ENCODE peak calls at places on chromosomes 7 and 10, in nine cellular contexts. One of them, this sample, is unnamed.
A peak's percentile ranks its signal among the peaks of the same experiment; 100 is the strongest.

GRCh38 chr7:7479275-7479674 is 56.4 kb downstream of the COL28A1 start:
- DNase-seq in mucosa of descending colon: no peak
- DNase-seq in lower leg skin: no peak
- DNase-seq in MCF 10A: no peak
- DNase-seq in heart right ventricle: no peak
- DNase-seq in HFFc6: no peak
- DNase-seq in GM20000: no peak
- DNase-seq in HepG2: no peak
- DNase-seq in CD8-positive, alpha-beta T cell: no peak
- DNase-seq in this sample: no peak

GRCh38 chr7:112546723-112547513 is 66.1 kb downstream of the LSMEM1 start:
- DNase-seq in mucosa of descending colon: no peak
- DNase-seq in lower leg skin: no peak
- DNase-seq in MCF 10A: peak; percentile 5
- DNase-seq in heart right ventricle: no peak
- DNase-seq in HFFc6: no peak
- DNase-seq in GM20000: no peak
- DNase-seq in HepG2: peak; percentile 30
- DNase-seq in CD8-positive, alpha-beta T cell: no peak
- DNase-seq in this sample: no peak

GRCh38 chr7:43849069-43849468 is 20.2 kb downstream of the MRPS24 start:
- DNase-seq in mucosa of descending colon: no peak
- DNase-seq in lower leg skin: no peak
- DNase-seq in MCF 10A: no peak
- DNase-seq in heart right ventricle: no peak
- DNase-seq in HFFc6: no peak
- DNase-seq in GM20000: no peak
- DNase-seq in HepG2: no peak
- DNase-seq in CD8-positive, alpha-beta T cell: no peak
- DNase-seq in this sample: no peak

GRCh38 chr7:123573896-123574467 is 16.4 kb upstream of the NDUFA5 start:
- DNase-seq in mucosa of descending colon: no peak
- DNase-seq in lower leg skin: no peak
- DNase-seq in MCF 10A: peak; percentile 12
- DNase-seq in heart right ventricle: no peak
- DNase-seq in HFFc6: no peak
- DNase-seq in GM20000: no peak
- DNase-seq in HepG2: no peak
- DNase-seq in CD8-positive, alpha-beta T cell: no peak
- DNase-seq in this sample: no peak

GRCh38 chr10:14566498-14566897 is 208.2 kb downstream of the FAM107B start:
- DNase-seq in mucosa of descending colon: no peak
- DNase-seq in lower leg skin: no peak
- DNase-seq in MCF 10A: no peak
- DNase-seq in heart right ventricle: no peak
- DNase-seq in HFFc6: no peak
- DNase-seq in GM20000: no peak
- DNase-seq in HepG2: no peak
- DNase-seq in CD8-positive, alpha-beta T cell: no peak
- DNase-seq in this sample: no peak

GRCh38 chr10:484925-485661 is 204.4 kb downstream of the DIP2C start:
- DNase-seq in mucosa of descending colon: no peak
- DNase-seq in lower leg skin: no peak
- DNase-seq in MCF 10A: no peak
- DNase-seq in heart right ventricle: no peak
- DNase-seq in HFFc6: no peak
- DNase-seq in GM20000: no peak
- DNase-seq in HepG2: no peak
- DNase-seq in CD8-positive, alpha-beta T cell: peak; percentile 67
- DNase-seq in this sample: peak; percentile 30

GRCh38 chr7:158685727-158686126 is 18.9 kb downstream of the NCAPG2 start:
- DNase-seq in mucosa of descending colon: no peak
- DNase-seq in lower leg skin: no peak
- DNase-seq in MCF 10A: peak; percentile 46
- DNase-seq in heart right ventricle: no peak
- DNase-seq in HFFc6: no peak
- DNase-seq in GM20000: no peak
- DNase-seq in HepG2: no peak
- DNase-seq in CD8-positive, alpha-beta T cell: no peak
- DNase-seq in this sample: no peak

GRCh38 chr7:155467846-155468821 is 10.2 kb downstream of the EN2 start:
- DNase-seq in mucosa of descending colon: no peak
- DNase-seq in lower leg skin: no peak
- DNase-seq in MCF 10A: no peak
- DNase-seq in heart right ventricle: no peak
- DNase-seq in HFFc6: no peak
- DNase-seq in GM20000: peak; percentile 56
- DNase-seq in HepG2: no peak
- DNase-seq in CD8-positive, alpha-beta T cell: no peak
- DNase-seq in this sample: no peak

GRCh38 chr10:43235070-43235900 is 31.6 kb downstream of the RASGEF1A start:
- DNase-seq in mucosa of descending colon: no peak
- DNase-seq in lower leg skin: no peak
- DNase-seq in MCF 10A: no peak
- DNase-seq in heart right ventricle: no peak
- DNase-seq in HFFc6: no peak
- DNase-seq in GM20000: no peak
- DNase-seq in HepG2: no peak
- DNase-seq in CD8-positive, alpha-beta T cell: peak; percentile 38
- DNase-seq in this sample: peak; percentile 22

GRCh38 chr10:45035673-45036072 is 35.0 kb downstream of the ZNF22 start:
- DNase-seq in mucosa of descending colon: no peak
- DNase-seq in lower leg skin: no peak
- DNase-seq in MCF 10A: no peak
- DNase-seq in heart right ventricle: no peak
- DNase-seq in HFFc6: no peak
- DNase-seq in GM20000: no peak
- DNase-seq in HepG2: no peak
- DNase-seq in CD8-positive, alpha-beta T cell: no peak
- DNase-seq in this sample: no peak

GRCh38 chr10:68154211-68154497 is 44.9 kb downstream of the MYPN start:
- DNase-seq in mucosa of descending colon: no peak
- DNase-seq in lower leg skin: no peak
- DNase-seq in MCF 10A: no peak
- DNase-seq in heart right ventricle: peak; percentile 47
- DNase-seq in HFFc6: no peak
- DNase-seq in GM20000: no peak
- DNase-seq in HepG2: no peak
- DNase-seq in CD8-positive, alpha-beta T cell: no peak
- DNase-seq in this sample: no peak

GRCh38 chr7:28649189-28649588 is 236.9 kb downstream of the CREB5 start:
- DNase-seq in mucosa of descending colon: no peak
- DNase-seq in lower leg skin: no peak
- DNase-seq in MCF 10A: no peak
- DNase-seq in heart right ventricle: no peak
- DNase-seq in HFFc6: no peak
- DNase-seq in GM20000: no peak
- DNase-seq in HepG2: no peak
- DNase-seq in CD8-positive, alpha-beta T cell: no peak
- DNase-seq in this sample: no peak

GRCh38 chr7:2204446-2204845 is 28.3 kb downstream of the MAD1L1 start:
- DNase-seq in mucosa of descending colon: no peak
- DNase-seq in lower leg skin: no peak
- DNase-seq in MCF 10A: no peak
- DNase-seq in heart right ventricle: no peak
- DNase-seq in HFFc6: no peak
- DNase-seq in GM20000: no peak
- DNase-seq in HepG2: no peak
- DNase-seq in CD8-positive, alpha-beta T cell: no peak
- DNase-seq in this sample: no peak

GRCh38 chr7:123570390-123571182 is 13.0 kb upstream of the NDUFA5 start:
- DNase-seq in mucosa of descending colon: no peak
- DNase-seq in lower leg skin: no peak
- DNase-seq in MCF 10A: peak; percentile 51
- DNase-seq in heart right ventricle: no peak
- DNase-seq in HFFc6: no peak
- DNase-seq in GM20000: no peak
- DNase-seq in HepG2: no peak
- DNase-seq in CD8-positive, alpha-beta T cell: no peak
- DNase-seq in this sample: no peak

DNA sequence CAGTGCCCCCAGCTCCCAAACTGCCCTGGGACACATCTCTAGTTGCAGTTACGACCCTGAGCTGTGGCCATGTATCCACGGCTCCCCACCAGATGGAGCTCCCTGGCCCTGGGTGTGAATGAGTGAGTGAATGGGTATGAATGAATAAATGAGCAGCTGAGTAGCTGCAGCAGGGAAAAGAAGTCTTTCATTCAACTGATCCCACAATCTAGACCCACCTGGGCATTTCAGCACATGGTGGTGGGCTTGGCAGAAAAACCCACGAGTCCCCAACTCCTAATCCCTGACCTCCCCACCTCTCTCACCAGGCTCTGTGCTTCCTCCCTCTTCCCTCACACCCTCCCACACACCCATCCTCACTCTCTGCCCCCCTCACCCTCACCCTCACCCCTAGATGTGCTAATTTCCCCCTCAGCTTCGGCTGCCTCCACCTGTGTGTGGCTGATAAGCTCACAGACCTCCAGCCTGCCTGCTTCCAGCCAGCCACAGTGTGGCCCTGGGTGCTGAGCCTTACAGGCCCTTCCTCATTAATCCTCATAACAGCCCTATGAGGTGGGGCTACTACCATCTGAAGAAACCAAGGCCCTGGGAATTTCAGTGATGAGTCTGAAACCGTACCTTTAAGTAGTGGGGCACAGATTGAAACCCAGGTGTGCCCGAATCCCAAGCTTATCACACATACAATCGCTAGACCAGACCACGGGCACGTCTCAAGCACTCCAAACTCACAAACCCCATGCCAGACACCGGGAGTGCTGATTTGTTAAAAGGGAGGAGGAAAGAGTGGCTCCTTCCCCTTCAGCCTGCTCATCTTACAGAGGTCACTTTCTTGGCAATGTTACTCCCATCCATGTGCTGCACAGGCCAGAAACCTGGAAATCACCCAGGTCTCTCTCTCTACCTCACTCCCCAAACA is 2.2 kb upstream of the ATP6V1F start:
- DNase-seq in mucosa of descending colon: no peak
- DNase-seq in lower leg skin: no peak
- DNase-seq in MCF 10A: no peak
- DNase-seq in heart right ventricle: no peak
- DNase-seq in HFFc6: peak; percentile 64
- DNase-seq in GM20000: no peak
- DNase-seq in HepG2: no peak
- DNase-seq in CD8-positive, alpha-beta T cell: no peak
- DNase-seq in this sample: no peak
- TF ChIP-seq CTCF in mucosa of descending colon: no peak
- TF ChIP-seq CTCF in lower leg skin: no peak
- TF ChIP-seq CTCF in MCF 10A: no peak
- TF ChIP-seq CTCF in heart right ventricle: peak; percentile 6
- TF ChIP-seq CTCF in HFFc6: peak; percentile 42
- TF ChIP-seq CTCF in GM20000: no peak
- TF ChIP-seq CTCF in HepG2: peak; percentile 50
- TF ChIP-seq CTCF in CD8-positive, alpha-beta T cell: no peak
- TF ChIP-seq CTCF in this sample: no peak

GRCh38 chr10:100481462-100482081 is 18.8 kb downstream of the WNT8B start:
- DNase-seq in mucosa of descending colon: peak; percentile 97
- DNase-seq in lower leg skin: peak; percentile 91
- DNase-seq in MCF 10A: peak; percentile 89
- DNase-seq in heart right ventricle: peak; percentile 79
- DNase-seq in HFFc6: peak; percentile 76
- DNase-seq in GM20000: peak; percentile 92
- DNase-seq in HepG2: peak; percentile 81
- DNase-seq in CD8-positive, alpha-beta T cell: peak; percentile 98
- DNase-seq in this sample: peak; percentile 92

GRCh38 chr10:100485336-100485735 is 22.5 kb downstream of the WNT8B start:
- DNase-seq in mucosa of descending colon: no peak
- DNase-seq in lower leg skin: no peak
- DNase-seq in MCF 10A: no peak
- DNase-seq in heart right ventricle: no peak
- DNase-seq in HFFc6: no peak
- DNase-seq in GM20000: no peak
- DNase-seq in HepG2: no peak
- DNase-seq in CD8-positive, alpha-beta T cell: no peak
- DNase-seq in this sample: no peak

GRCh38 chr10:100483876-100484666 is 21.3 kb downstream of the WNT8B start:
- DNase-seq in mucosa of descending colon: no peak
- DNase-seq in lower leg skin: no peak
- DNase-seq in MCF 10A: no peak
- DNase-seq in heart right ventricle: no peak
- DNase-seq in HFFc6: no peak
- DNase-seq in GM20000: no peak
- DNase-seq in HepG2: no peak
- DNase-seq in CD8-positive, alpha-beta T cell: no peak
- DNase-seq in this sample: no peak

GRCh38 chr10:100482181-100482833 is 19.5 kb downstream of the WNT8B start:
- DNase-seq in mucosa of descending colon: peak; percentile 59
- DNase-seq in lower leg skin: peak; percentile 22
- DNase-seq in MCF 10A: peak; percentile 41
- DNase-seq in heart right ventricle: peak; percentile 64
- DNase-seq in HFFc6: peak; percentile 19
- DNase-seq in GM20000: peak; percentile 76
- DNase-seq in HepG2: peak; percentile 52
- DNase-seq in CD8-positive, alpha-beta T cell: peak; percentile 80
- DNase-seq in this sample: peak; percentile 51

GRCh38 chr10:100482834-100483185 is 20.0 kb downstream of the WNT8B start:
- DNase-seq in mucosa of descending colon: no peak
- DNase-seq in lower leg skin: no peak
- DNase-seq in MCF 10A: no peak
- DNase-seq in heart right ventricle: no peak
- DNase-seq in HFFc6: no peak
- DNase-seq in GM20000: no peak
- DNase-seq in HepG2: no peak
- DNase-seq in CD8-positive, alpha-beta T cell: no peak
- DNase-seq in this sample: no peak
- TF ChIP-seq CTCF in mucosa of descending colon: no peak
- TF ChIP-seq CTCF in lower leg skin: peak; percentile 5
- TF ChIP-seq CTCF in MCF 10A: no peak
- TF ChIP-seq CTCF in heart right ventricle: peak; percentile 28
- TF ChIP-seq CTCF in HFFc6: peak; percentile 16
- TF ChIP-seq CTCF in GM20000: no peak
- TF ChIP-seq CTCF in HepG2: no peak
- TF ChIP-seq CTCF in CD8-positive, alpha-beta T cell: peak; percentile 21
- TF ChIP-seq CTCF in this sample: no peak

DNA sequence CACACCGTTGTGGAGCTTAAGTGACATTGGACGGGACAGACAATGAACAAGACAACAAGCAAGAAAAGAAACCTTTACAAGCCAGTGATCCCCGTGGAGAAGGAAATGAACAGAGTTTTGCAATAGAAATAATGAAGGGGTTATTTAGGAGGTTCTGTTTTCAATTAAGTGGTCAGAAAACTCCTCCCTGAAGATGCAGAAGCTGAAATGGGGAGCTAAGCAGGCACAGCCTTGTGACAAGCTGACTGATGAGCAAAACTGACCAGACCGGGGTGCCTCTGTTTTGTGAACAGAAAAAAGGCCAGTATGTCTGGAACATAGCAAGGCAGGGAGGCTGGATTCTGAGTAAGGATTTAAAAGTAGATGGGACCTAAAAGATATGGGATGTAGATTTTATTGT is 299.8 kb upstream of the POM121L12 start:
- DNase-seq in mucosa of descending colon: no peak
- DNase-seq in lower leg skin: no peak
- DNase-seq in MCF 10A: no peak
- DNase-seq in heart right ventricle: no peak
- DNase-seq in HFFc6: no peak
- DNase-seq in GM20000: no peak
- DNase-seq in HepG2: no peak
- DNase-seq in CD8-positive, alpha-beta T cell: no peak
- DNase-seq in this sample: no peak
- TF ChIP-seq CTCF in mucosa of descending colon: no peak
- TF ChIP-seq CTCF in lower leg skin: no peak
- TF ChIP-seq CTCF in MCF 10A: no peak
- TF ChIP-seq CTCF in heart right ventricle: no peak
- TF ChIP-seq CTCF in HFFc6: no peak
- TF ChIP-seq CTCF in GM20000: no peak
- TF ChIP-seq CTCF in HepG2: no peak
- TF ChIP-seq CTCF in CD8-positive, alpha-beta T cell: no peak
- TF ChIP-seq CTCF in this sample: no peak

GRCh38 chr7:30445770-30446169 is 32.8 kb downstream of the NOD1 start:
- DNase-seq in mucosa of descending colon: peak; percentile 77
- DNase-seq in lower leg skin: peak; percentile 60
- DNase-seq in MCF 10A: no peak
- DNase-seq in heart right ventricle: peak; percentile 64
- DNase-seq in HFFc6: no peak
- DNase-seq in GM20000: peak; percentile 89
- DNase-seq in HepG2: peak; percentile 74
- DNase-seq in CD8-positive, alpha-beta T cell: peak; percentile 83
- DNase-seq in this sample: peak; percentile 93
- TF ChIP-seq CTCF in mucosa of descending colon: no peak
- TF ChIP-seq CTCF in lower leg skin: no peak
- TF ChIP-seq CTCF in MCF 10A: no peak
- TF ChIP-seq CTCF in heart right ventricle: peak; percentile 51
- TF ChIP-seq CTCF in HFFc6: no peak
- TF ChIP-seq CTCF in GM20000: no peak
- TF ChIP-seq CTCF in HepG2: peak; percentile 59
- TF ChIP-seq CTCF in CD8-positive, alpha-beta T cell: peak; percentile 26
- TF ChIP-seq CTCF in this sample: peak; percentile 48